ENCODE peak calls at places on chromosomes 12 and 14, in eight cellular contexts. C, K, J, H, S, Z, O and R are unnamed samples. For H3K9me3, the result is how much of the 10 kb centered on the place peaks cover.

GRCh38 chr12:2753536-2753935 is 41.2 kb upstream of the FKBP4 start:
- DNase-seq in O (no peak), J (no peak), C (no peak), H (no peak), K (no peak), Z (no peak), S (no peak), R (no peak)

GRCh38 chr12:66066071-66066928 is 64.2 kb downstream of the LLPH start:
- DNase-seq in K (no peak), H (no peak), C (no peak), O (no peak), Z (no peak), S (no peak), J (no peak), R (no peak)

GRCh38 chr12:12008232-12008850 is 62.4 kb upstream of the BCL2L14 start:
- DNase-seq in J (no peak), H (no peak), O (no peak), C (peak), S (no peak), K (no peak), Z (no peak), R (no peak)

GRCh38 chr14:68195126-68195525 is 375.5 kb downstream of the RAD51B start:
- DNase-seq in J (no peak), H (no peak), O (no peak), K (no peak), C (no peak), S (no peak), Z (no peak), R (no peak)

GRCh38 chr14:101072531-101072930 is 169.0 kb upstream of the RTL1 start:
- DNase-seq in S (no peak), C (peak), K (no peak), J (no peak), Z (no peak), H (peak), O (peak), R (no peak)

GRCh38 chr14:39431416-39432178 is 636 bp downstream of the FBXO33 start:
- DNase-seq in O (peak), C (peak), H (peak), J (peak), Z (peak), S (peak), K (peak), R (peak)

GRCh38 chr12:18629445-18629844 is 108.4 kb downstream of the PLCZ1 start:
- DNase-seq in H (no peak), Z (no peak), S (no peak), J (no peak), O (no peak), K (no peak), C (no peak), R (no peak)

GRCh38 chr14:58716706-58717105 is 78.9 kb downstream of the DACT1 start:
- DNase-seq in H (no peak), C (no peak), J (no peak), S (no peak), Z (no peak), O (no peak), K (no peak), R (no peak)

GRCh38 chr12:55816876-55817351 is 610 bp downstream of the SARNP start:
- DNase-seq in J (no peak), C (no peak), K (peak), Z (no peak), S (no peak), H (no peak), O (no peak), R (no peak)

GRCh38 chr12:77210724-77211123 is 145.4 kb upstream of the E2F7 start:
- DNase-seq in C (no peak), H (no peak), S (no peak), Z (no peak), J (no peak), K (no peak), O (no peak), R (no peak)

GRCh38 chr12:24561882-24562760 is 386.8 kb downstream of the BCAT1 start:
- DNase-seq in S (no peak), J (peak), Z (peak), K (peak), H (peak), C (peak), O (peak), R (no peak)

GRCh38 chr14:59900536-59900935 is 19.4 kb upstream of the LRRC9 start:
- DNase-seq in H (no peak), K (no peak), O (no peak), C (no peak), Z (no peak), S (no peak), J (no peak), R (no peak)

GRCh38 chr14:77717608-77718305 is 9.9 kb downstream of the SLIRP start:
- DNase-seq in K (no peak), O (no peak), H (no peak), S (no peak), Z (no peak), C (no peak), J (no peak), R (no peak)

GRCh38 chr12:25801621-25802243 is 156.8 kb upstream of the RASSF8 start:
- DNase-seq in S (no peak), J (no peak), H (no peak), Z (no peak), K (no peak), C (no peak), O (no peak), R (no peak)

GRCh38 chr14:72553656-72554055 is 340.2 kb downstream of the DPF3 start:
- DNase-seq in C (no peak), S (no peak), J (no peak), K (peak), Z (no peak), H (no peak), O (no peak), R (no peak)

GRCh38 chr14:100117647-100118376 is 41.6 kb downstream of the DEGS2 start:
- DNase-seq in Z (no peak), J (no peak), K (no peak), C (no peak), O (no peak), S (no peak), H (peak), R (no peak)

GRCh38 chr14:87306770-87307169 is 686.2 kb downstream of the GALC start:
- DNase-seq in J (no peak), H (no peak), O (no peak), K (no peak), C (no peak), Z (no peak), S (no peak), R (no peak)

GRCh38 chr14:69685716-69686115 is 74.3 kb downstream of the SUSD6 start:
- DNase-seq in J (no peak), K (peak), H (no peak), S (no peak), C (peak), Z (peak), O (peak), R (no peak)

GRCh38 chr12:111367661-111368221 is 1.2 kb downstream of the PHETA1 start:
- DNase-seq in S (no peak), K (no peak), C (no peak), Z (peak), O (no peak), J (no peak), H (peak), R (no peak)

GRCh38 chr12:124993568-124994434 is at the start of gene BRI3BP:
- DNase-seq in O (no peak), Z (peak), C (no peak), S (no peak), H (peak), J (peak), K (no peak), R (peak)

GRCh38 chr14:80237142-80237541 is 25.8 kb upstream of the DIO2 start:
- DNase-seq in C (no peak), H (no peak), S (no peak), Z (no peak), O (no peak), K (no peak), J (no peak), R (no peak)

GRCh38 chr14:80239631-80240030 is 28.3 kb upstream of the DIO2 start:
- DNase-seq in S (no peak), J (no peak), H (no peak), Z (no peak), O (no peak), C (no peak), K (no peak), R (no peak)
- H3K9me3 ChIP-seq in S (under half), J (under half), H (under half), Z (under half), O (under half), C (under half), K (under half), R (under half)

GRCh38 chr12:126963825-126964224 is 1303.1 kb upstream of the TMEM132C start:
- DNase-seq in C (no peak), S (no peak), Z (no peak), O (no peak), K (no peak), J (no peak), H (no peak), R (no peak)
- H3K9me3 ChIP-seq in C (under half), S (under half), Z (under half), O (under half), K (under half), J (under half), H (under half), R (under half)

DNA sequence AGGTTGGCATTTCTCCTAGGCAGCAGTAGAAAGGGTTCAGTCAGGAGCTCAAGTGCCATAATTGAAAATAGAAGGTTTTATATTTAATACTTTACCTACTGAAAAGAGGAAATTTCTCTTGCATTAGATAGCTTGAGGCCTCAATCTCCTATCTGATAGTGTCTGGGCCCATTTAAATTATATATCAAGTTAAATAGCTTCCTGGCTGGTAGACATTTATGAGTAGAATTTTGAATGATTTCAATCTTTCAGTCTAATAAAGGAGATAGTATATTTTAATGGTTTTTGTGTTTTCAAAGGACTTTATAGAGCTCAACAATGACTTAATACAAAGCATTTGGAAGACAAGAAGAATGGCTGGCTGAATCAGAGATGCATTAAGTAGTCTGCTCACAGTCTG is 974.0 kb downstream of the TMTC2 start:
- DNase-seq in J (no peak), C (no peak), O (no peak), S (no peak), K (no peak), H (no peak), Z (no peak), R (no peak)
- H3K9me3 ChIP-seq in J (under half), C (under half), O (under half), S (under half), K (under half), H (under half), Z (under half), R (under half)

GRCh38 chr12:133145981-133146380 is 15.6 kb downstream of the ZNF10 start:
- DNase-seq in S (no peak), Z (no peak), J (no peak), O (no peak), C (no peak), K (no peak), H (no peak), R (no peak)
- H3K9me3 ChIP-seq in S (under half), Z (under half), J (under half), O (half or more), C (half or more), K (under half), H (half or more), R (under half)

DNA sequence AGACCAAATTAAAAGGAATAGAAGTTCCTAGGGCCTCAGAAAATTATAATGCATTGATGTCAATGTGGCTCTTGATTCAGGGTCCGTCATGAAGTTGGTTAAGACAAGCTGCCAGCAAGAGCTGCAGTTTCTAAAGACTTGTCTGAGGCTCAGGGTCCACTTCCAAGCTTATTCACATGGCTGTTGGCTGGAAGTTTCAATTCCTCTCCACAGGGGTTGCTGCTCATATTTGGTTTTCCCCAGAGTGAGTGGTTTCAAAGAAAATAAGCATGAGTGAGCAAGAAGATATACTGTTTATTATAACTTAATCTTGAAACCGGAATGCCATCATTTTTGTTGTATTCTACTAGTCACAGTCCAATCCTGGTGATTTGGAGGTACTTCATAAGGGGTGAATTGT is 1247.4 kb downstream of the LRFN5 start:
- DNase-seq in C (no peak), O (no peak), J (no peak), H (no peak), Z (no peak), K (no peak), S (no peak), R (no peak)
- H3K9me3 ChIP-seq in C (under half), O (under half), J (under half), H (under half), Z (under half), K (under half), S (under half), R (under half)

GRCh38 chr12:131093971-131094830 is 140.5 kb downstream of the ADGRD1 start:
- DNase-seq in O (peak), J (no peak), K (peak), S (no peak), Z (no peak), H (peak), C (peak), R (no peak)

GRCh38 chr12:131095826-131096680 is 142.3 kb downstream of the ADGRD1 start:
- DNase-seq in K (peak), H (peak), J (no peak), C (peak), Z (no peak), S (no peak), O (peak), R (no peak)

GRCh38 chr12:131096681-131097181 is 143.0 kb downstream of the ADGRD1 start:
- DNase-seq in O (peak), H (peak), J (no peak), Z (no peak), K (peak), C (peak), S (no peak), R (no peak)

GRCh38 chr12:131092911-131093901 is 139.5 kb downstream of the ADGRD1 start:
- DNase-seq in O (peak), K (peak), C (peak), Z (no peak), H (peak), J (no peak), S (no peak), R (no peak)

GRCh38 chr12:131094831-131095805 is 141.4 kb downstream of the ADGRD1 start:
- DNase-seq in O (peak), S (no peak), J (no peak), K (peak), C (peak), Z (no peak), H (peak), R (no peak)
- H3K9me3 ChIP-seq in O (under half), S (under half), J (under half), K (under half), C (under half), Z (under half), H (under half), R (under half)

DNA sequence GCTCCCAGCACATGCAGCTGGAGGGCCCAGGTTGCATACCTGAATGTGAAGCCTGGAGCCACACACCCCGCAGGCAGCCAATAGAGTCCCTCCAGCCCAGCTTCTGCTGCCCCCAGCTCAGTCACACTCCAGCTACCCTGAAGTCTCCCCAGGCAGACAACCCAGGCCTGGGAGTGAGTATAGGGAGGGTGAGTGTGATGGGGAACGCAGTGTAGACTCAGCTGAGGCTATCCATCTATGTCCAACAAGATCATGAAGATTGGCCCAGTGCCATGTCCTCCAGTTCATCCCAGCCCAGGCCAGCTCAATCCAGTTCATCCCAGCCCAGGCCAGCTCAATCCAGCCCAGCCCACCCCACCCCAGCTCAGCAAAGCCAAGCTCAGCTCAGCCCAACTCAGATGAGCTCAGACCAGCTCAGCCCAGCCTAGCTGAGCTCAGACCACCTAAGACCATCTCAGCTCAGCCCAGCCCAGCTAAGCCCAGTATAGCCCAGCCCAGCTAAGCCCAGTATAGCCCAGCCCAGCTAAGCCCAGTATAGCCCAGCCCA is 330.4 kb downstream of the TMEM121 start:
- DNase-seq in C (no peak), H (no peak), J (no peak), K (peak), O (no peak), Z (no peak), S (no peak), R (no peak)
- H3K9me3 ChIP-seq in C (under half), H (under half), J (half or more), K (under half), O (under half), Z (under half), S (under half), R (under half)